ENCODE peak calls at places on chromosomes 16 and 17, in eight cellular contexts. Y is heart left ventricle, U is spleen, M is right lobe of liver, H is transverse colon, E is lower leg skin, V is GM12891, T is adrenal gland. P is an unnamed sample.

GRCh38 chr16:50146479-50147435 is 6.3 kb upstream of the TENT4B start:
- DNase-seq in Y (no peak), U (no peak), M (peak), H (no peak), E (no peak), V (no peak), T (no peak), P (no peak)

GRCh38 chr17:3916825-3917224 is 560 bp upstream of the P2RX1 start:
- DNase-seq in Y (no peak), U (peak), M (no peak), H (no peak), E (no peak), V (no peak), T (no peak), P (no peak)

GRCh38 chr17:82442643-82443464 is 7.7 kb downstream of the CYBC1 start:
- DNase-seq in Y (no peak), U (no peak), M (peak), H (no peak), E (no peak), V (no peak), T (no peak), P (no peak)

GRCh38 chr17:74715144-74715543 is 2.4 kb upstream of the CD300LF start:
- DNase-seq in Y (no peak), U (no peak), M (no peak), H (no peak), E (no peak), V (no peak), T (no peak), P (no peak)

GRCh38 chr16:53654946-53655345 is 48.7 kb downstream of the RPGRIP1L start:
- DNase-seq in Y (no peak), U (no peak), M (no peak), H (no peak), E (no peak), V (no peak), T (no peak), P (no peak)

GRCh38 chr16:2042666-2043295 is 4.9 kb downstream of the NTHL1 start:
- DNase-seq in Y (no peak), U (no peak), M (no peak), H (no peak), E (no peak), V (no peak), T (no peak), P (no peak)

GRCh38 chr16:17258848-17259713 is 211.7 kb downstream of the XYLT1 start:
- DNase-seq in Y (no peak), U (peak), M (no peak), H (peak), E (no peak), V (peak), T (no peak), P (no peak)

GRCh38 chr16:14164916-14165684 is 94.0 kb downstream of the MRTFB start:
- DNase-seq in Y (no peak), U (no peak), M (no peak), H (no peak), E (no peak), V (no peak), T (no peak), P (no peak)

GRCh38 chr17:48463531-48463930 is 33.5 kb upstream of the SKAP1 start:
- DNase-seq in Y (no peak), U (no peak), M (no peak), H (no peak), E (no peak), V (no peak), T (no peak), P (no peak)

GRCh38 chr16:87459027-87459426 is 33.8 kb downstream of the ZCCHC14 start:
- DNase-seq in Y (no peak), U (no peak), M (no peak), H (no peak), E (no peak), V (no peak), T (no peak), P (no peak)

GRCh38 chr16:53502331-53503269 is at the start of gene AKTIP:
- DNase-seq in Y (peak), U (no peak), M (peak), H (peak), E (no peak), V (peak), T (peak), P (no peak)

GRCh38 chr17:73604476-73604875 is 39.8 kb downstream of the SDK2 start:
- DNase-seq in Y (no peak), U (no peak), M (no peak), H (no peak), E (no peak), V (no peak), T (no peak), P (no peak)

GRCh38 chr16:67247698-67248400 is 568 bp upstream of the FHOD1 start:
- DNase-seq in Y (no peak), U (no peak), M (no peak), H (no peak), E (no peak), V (no peak), T (peak), P (no peak)

GRCh38 chr17:8089728-8090127 is 2.2 kb upstream of the ALOX12B start:
- DNase-seq in Y (no peak), U (no peak), M (no peak), H (no peak), E (no peak), V (no peak), T (no peak), P (no peak)

GRCh38 chr16:1773703-1774455 is 945 bp upstream of the MRPS34 start:
- DNase-seq in Y (no peak), U (no peak), M (peak), H (peak), E (no peak), V (no peak), T (peak), P (no peak)

GRCh38 chr17:4901648-4902344 is 1.1 kb downstream of the CHRNE start:
- DNase-seq in Y (no peak), U (peak), M (no peak), H (no peak), E (no peak), V (peak), T (no peak), P (no peak)

GRCh38 chr17:63700528-63701441 is 860 bp upstream of the LIMD2 start:
- DNase-seq in Y (peak), U (peak), M (no peak), H (peak), E (no peak), V (peak), T (peak), P (no peak)
- TF ChIP-seq POLR2A in Y (no peak), U (no peak), M (no peak), H (no peak), E (no peak), V (no peak), T (no peak), P (no peak)

GRCh38 chr17:58321571-58322525 is 6.7 kb downstream of the TSPOAP1 start:
- DNase-seq in Y (no peak), U (peak), M (no peak), H (no peak), E (no peak), V (no peak), T (no peak), P (no peak)
- TF ChIP-seq POLR2A in Y (no peak), U (no peak), M (no peak), H (no peak), E (no peak), V (no peak), T (no peak), P (no peak)

DNA sequence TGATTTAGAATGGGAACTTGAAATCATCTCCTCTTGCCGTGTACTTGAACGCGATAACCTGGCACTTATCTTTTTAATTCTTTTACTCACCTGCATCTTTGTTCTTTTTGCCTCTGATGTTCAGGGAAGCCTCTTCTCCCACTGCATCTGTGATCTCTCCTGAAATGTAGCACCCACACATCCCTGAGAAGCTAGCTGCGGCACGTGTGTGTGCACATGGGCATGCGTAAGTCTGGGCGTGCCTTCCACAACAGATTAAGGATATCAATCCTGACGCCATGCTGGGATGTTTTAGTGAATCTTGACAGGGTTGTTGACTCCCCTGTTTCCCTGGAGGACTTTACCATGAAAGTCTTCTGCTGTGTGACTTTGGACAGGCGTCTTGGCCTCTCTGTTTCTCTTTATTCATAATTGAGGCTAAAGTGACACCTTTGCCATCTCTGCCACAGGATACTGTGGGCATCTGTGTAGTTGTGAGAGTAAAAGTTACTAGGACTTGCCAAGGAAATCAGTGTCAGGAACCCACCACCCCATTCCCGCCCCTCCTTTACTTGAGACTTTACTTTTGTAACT is 20.5 kb downstream of the IL4R start:
- DNase-seq in Y (no peak), U (no peak), M (no peak), H (no peak), E (no peak), V (no peak), T (no peak), P (no peak)
- TF ChIP-seq POLR2A in Y (no peak), U (no peak), M (no peak), H (no peak), E (no peak), V (no peak), T (no peak), P (no peak)

DNA sequence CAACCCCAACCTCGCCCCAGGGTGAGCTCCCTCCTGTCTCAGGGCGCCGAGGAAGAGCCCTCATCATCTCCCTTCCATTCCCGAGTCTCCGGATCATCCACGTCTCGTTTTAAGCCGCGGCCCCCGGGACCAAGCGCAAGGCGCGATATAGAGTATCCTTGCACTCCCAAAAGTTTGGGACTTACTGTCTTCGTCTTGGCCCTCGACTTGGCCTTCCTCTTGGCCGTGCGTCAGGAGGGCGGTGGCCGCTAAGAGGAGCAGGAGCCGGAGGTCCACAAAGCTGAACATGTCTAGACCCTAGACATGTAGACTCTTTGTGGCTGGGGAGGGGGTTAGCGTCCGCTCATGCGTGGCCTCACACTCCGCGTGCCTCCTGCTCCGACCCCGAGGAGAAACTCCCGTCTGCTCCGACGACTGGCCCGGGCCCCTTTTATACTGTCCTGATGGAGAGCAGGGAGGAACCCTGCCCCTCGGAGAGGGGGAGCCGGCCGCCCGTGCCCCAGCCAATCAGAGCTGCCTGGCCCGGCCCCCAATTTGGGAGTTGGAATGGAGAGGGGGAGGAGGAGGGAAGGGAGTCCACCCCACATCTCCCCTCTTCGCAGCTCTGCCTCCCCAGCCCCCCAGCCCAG is at the start of gene COL1A1:
- DNase-seq in Y (peak), U (peak), M (no peak), H (peak), E (peak), V (no peak), T (peak), P (no peak)
- TF ChIP-seq POLR2A in Y (peak), U (peak), M (peak), H (peak), E (peak), V (no peak), T (peak), P (no peak)

DNA sequence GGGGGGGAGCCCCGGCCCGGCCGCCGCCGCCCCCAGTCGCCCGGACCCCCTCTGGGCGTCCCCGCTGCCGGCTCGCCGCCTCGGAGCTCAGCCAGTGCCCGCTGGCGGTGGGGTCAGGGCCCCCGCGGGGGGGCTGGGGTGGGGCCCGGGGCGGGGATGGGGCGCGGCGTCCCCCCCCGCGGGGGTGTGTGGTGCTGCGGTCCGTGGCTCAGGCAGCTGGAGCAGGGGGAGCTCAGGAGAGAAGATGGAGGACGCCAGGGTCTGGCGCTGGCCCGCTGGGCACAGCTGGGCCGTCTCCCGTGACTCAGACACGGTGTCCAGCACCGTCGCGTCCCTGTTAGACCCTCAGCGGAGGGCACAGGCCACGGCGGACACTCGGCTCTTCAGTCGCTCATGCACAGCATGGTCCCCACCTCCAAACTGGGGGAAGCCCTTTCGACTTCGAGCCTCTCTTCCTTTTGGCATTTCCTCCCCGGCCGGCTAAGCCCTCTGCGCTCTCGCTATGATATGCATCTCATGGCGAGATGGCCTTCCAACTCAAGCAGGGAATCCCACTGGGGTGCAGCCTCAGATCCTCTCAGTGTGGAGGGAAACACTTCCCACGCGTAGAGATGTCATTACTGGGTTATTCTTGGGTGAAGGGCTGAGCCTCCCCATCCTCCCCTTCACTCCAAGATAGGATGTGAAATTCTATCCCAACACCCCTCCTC is 402 bp upstream of the VEZF1 start:
- DNase-seq in Y (peak), U (peak), M (peak), H (peak), E (peak), V (peak), T (peak), P (no peak)
- TF ChIP-seq POLR2A in Y (peak), U (no peak), M (no peak), H (peak), E (no peak), V (peak), T (peak), P (no peak)

GRCh38 chr16:84617068-84617630 is 729 bp downstream of the COTL1 start:
- DNase-seq in Y (no peak), U (peak), M (peak), H (peak), E (no peak), V (no peak), T (no peak), P (no peak)

GRCh38 chr16:84616515-84616914 is 1.4 kb downstream of the COTL1 start:
- DNase-seq in Y (no peak), U (peak), M (no peak), H (peak), E (no peak), V (no peak), T (no peak), P (no peak)

GRCh38 chr16:84613408-84614071 is 4.3 kb downstream of the COTL1 start:
- DNase-seq in Y (no peak), U (no peak), M (no peak), H (no peak), E (no peak), V (no peak), T (no peak), P (no peak)

GRCh38 chr16:84614075-84614474 is 3.8 kb downstream of the COTL1 start:
- DNase-seq in Y (no peak), U (no peak), M (no peak), H (no peak), E (no peak), V (no peak), T (no peak), P (no peak)

DNA sequence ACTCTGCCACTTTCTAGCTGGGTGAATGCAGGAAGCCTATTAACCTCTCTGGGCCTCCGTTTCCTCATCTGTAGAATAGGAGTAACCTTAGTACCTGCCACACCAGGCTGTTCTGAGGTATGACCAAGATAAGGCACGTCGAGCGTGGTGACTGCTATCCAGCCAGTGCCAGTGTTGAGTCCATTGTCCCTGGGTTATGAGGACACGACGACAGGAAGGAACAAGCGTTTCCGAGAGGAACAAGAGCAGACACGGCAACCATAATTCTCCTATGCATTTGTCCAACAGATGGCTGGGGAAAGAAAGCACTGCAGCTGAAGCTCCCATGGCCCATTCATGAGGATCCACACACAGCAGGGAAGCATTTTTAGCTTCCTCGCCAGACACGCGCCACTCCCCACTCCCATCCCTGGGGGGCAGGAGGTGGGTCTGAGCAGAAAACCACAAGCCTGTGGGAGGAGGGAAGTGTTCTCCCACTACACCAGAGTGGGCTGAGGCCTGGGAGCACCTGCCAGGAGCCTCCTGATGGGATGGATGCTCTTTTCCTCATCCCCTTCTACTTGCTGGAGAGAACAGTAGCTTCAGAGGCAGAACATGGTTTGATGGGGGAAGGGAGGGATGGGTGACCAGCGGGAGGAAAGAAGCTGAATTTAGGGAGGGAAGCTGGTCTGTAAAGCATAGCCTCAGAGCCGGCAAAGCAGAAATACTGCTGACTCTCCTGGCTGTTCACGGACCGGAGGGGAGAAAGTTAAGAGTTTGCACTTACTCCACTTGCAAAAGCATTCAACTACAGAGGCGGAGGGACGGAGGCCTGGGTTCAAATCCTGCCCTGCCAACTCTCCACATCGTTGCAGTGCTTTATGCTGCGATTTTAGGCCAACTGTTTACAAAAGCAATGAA is 2.7 kb downstream of the COTL1 start:
- DNase-seq in Y (no peak), U (no peak), M (no peak), H (no peak), E (no peak), V (no peak), T (no peak), P (no peak)
- TF ChIP-seq POLR2A in Y (no peak), U (no peak), M (no peak), H (no peak), E (no peak), V (peak), T (no peak), P (no peak)

GRCh38 chr17:39759204-39759603 is 21.5 kb downstream of the GRB7 start:
- DNase-seq in Y (no peak), U (no peak), M (no peak), H (no peak), E (no peak), V (no peak), T (no peak), P (no peak)

GRCh38 chr17:39755550-39756375 is 18.0 kb downstream of the GRB7 start:
- DNase-seq in Y (no peak), U (peak), M (no peak), H (peak), E (no peak), V (no peak), T (no peak), P (no peak)

GRCh38 chr17:39756376-39757079 is 18.8 kb downstream of the GRB7 start:
- DNase-seq in Y (no peak), U (no peak), M (no peak), H (no peak), E (no peak), V (no peak), T (no peak), P (no peak)

GRCh38 chr17:39757931-39758873 is 20.5 kb downstream of the GRB7 start:
- DNase-seq in Y (no peak), U (no peak), M (no peak), H (peak), E (no peak), V (no peak), T (no peak), P (no peak)

DNA sequence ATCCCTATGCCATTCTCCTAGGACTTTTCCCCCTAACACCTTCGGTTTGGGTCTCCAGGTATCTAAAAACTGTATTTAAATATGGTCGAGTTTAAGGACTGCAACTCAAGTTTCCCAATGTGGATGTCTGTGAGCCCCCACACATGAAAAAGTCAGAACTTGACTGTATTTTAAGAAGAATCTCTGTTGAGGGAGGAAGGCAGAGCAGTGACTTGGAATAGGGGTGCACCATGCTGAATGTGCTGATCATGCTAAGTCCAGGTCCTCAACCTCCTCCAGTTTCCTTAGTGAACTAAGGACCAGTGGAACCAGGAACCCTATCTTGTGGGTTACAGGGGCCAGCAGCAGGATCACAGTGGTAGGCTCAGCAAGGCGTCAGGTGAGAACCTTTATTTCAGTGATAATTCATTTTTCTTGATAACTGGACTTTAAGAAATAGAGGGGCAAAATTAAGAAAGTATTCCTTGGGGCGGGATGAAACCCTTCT is 19.5 kb downstream of the GRB7 start:
- DNase-seq in Y (no peak), U (no peak), M (no peak), H (no peak), E (no peak), V (no peak), T (no peak), P (no peak)
- TF ChIP-seq POLR2A in Y (no peak), U (no peak), M (no peak), H (no peak), E (no peak), V (no peak), T (no peak), P (no peak)

GRCh38 chr17:78253946-78254672 is 22.7 kb downstream of the TMEM235 start:
- DNase-seq in Y (peak), U (peak), M (peak), H (peak), E (peak), V (peak), T (peak), P (no peak)
- TF ChIP-seq POLR2A in Y (peak), U (no peak), M (peak), H (peak), E (no peak), V (no peak), T (peak), P (no peak)

GRCh38 chr16:73483076-73483791 is 435.3 kb upstream of the ZFHX3 start:
- DNase-seq in Y (no peak), U (no peak), M (no peak), H (no peak), E (no peak), V (no peak), T (no peak), P (no peak)
- TF ChIP-seq POLR2A in Y (no peak), U (no peak), M (no peak), H (no peak), E (no peak), V (no peak), T (no peak), P (no peak)